ENCODE peak calls at places on chromosomes 2 and 18, in seven cellular contexts. H is PC-9; X is left ventricle myocardium inferior; V is SK-N-SH; F is tibial artery; W is sigmoid colon; E is CD8-positive, alpha-beta T cell. U is an unnamed sample.

GRCh38 chr2:225104971-225105370 is 62.7 kb upstream of the DOCK10 start:
- DNase-seq in X (no peak), F (no peak), V (no peak), H (no peak), E (no peak), W (no peak), U (no peak)

GRCh38 chr2:28377984-28378678 is 14.5 kb upstream of the FOSL2 start:
- DNase-seq in H (peak), X (no peak), F (no peak), E (no peak), W (no peak), V (no peak), U (no peak)

GRCh38 chr2:223104741-223105140 is 52.8 kb downstream of the KCNE4 start:
- DNase-seq in X (no peak), W (no peak), E (no peak), F (no peak), H (no peak), V (no peak), U (no peak)

GRCh38 chr2:30235008-30235655 is 3.8 kb downstream of the LBH start:
- DNase-seq in H (no peak), W (peak), E (peak), X (no peak), F (no peak), V (no peak), U (peak)

GRCh38 chr2:235836416-235837042 is 331.7 kb downstream of the GBX2 start:
- DNase-seq in F (no peak), H (peak), X (no peak), E (no peak), V (no peak), W (no peak), U (no peak)

GRCh38 chr18:70377317-70377799 is 88.5 kb downstream of the SOCS6 start:
- DNase-seq in E (no peak), X (no peak), W (no peak), V (peak), F (no peak), H (no peak), U (no peak)

GRCh38 chr2:10271509-10271908 is 31.2 kb upstream of the HPCAL1 start:
- DNase-seq in V (no peak), W (no peak), F (no peak), E (no peak), H (no peak), X (no peak), U (peak)

GRCh38 chr18:77103991-77104521 is 28.5 kb downstream of the MBP start:
- DNase-seq in F (no peak), V (no peak), H (no peak), W (no peak), X (no peak), E (no peak), U (peak)

GRCh38 chr2:156589381-156590079 is 153.4 kb downstream of the GPD2 start:
- DNase-seq in W (no peak), H (no peak), F (no peak), V (peak), X (no peak), E (peak), U (no peak)

GRCh38 chr2:98882368-98882767 is 53.7 kb downstream of the CRACDL start:
- DNase-seq in X (no peak), H (no peak), F (no peak), W (no peak), E (no peak), V (no peak), U (no peak)

GRCh38 chr2:17969661-17970060 is 91.2 kb downstream of the KCNS3 start:
- DNase-seq in H (no peak), W (no peak), V (no peak), X (no peak), F (no peak), E (no peak), U (no peak)

GRCh38 chr2:215750763-215751162 is 262.6 kb downstream of the MREG start:
- DNase-seq in X (no peak), V (no peak), E (peak), W (no peak), F (no peak), H (no peak), U (no peak)

GRCh38 chr2:232103140-232103737 is 141.7 kb downstream of the DIS3L2 start:
- DNase-seq in X (no peak), V (no peak), W (no peak), H (no peak), E (no peak), F (no peak), U (no peak)

GRCh38 chr2:160694631-160695030 is 201.0 kb upstream of the RBMS1 start:
- DNase-seq in E (no peak), V (no peak), W (no peak), F (no peak), H (no peak), X (no peak), U (no peak)

GRCh38 chr18:14748496-14748895 is 524 bp downstream of the ANKRD30B start:
- DNase-seq in E (no peak), H (no peak), F (no peak), V (no peak), X (no peak), W (no peak), U (no peak)

GRCh38 chr18:45836242-45837215 is 11.1 kb downstream of the SIGLEC15 start:
- DNase-seq in E (no peak), W (no peak), F (no peak), X (no peak), V (no peak), H (peak), U (no peak)

GRCh38 chr2:30481323-30481800 is 34.3 kb downstream of the LCLAT1 start:
- DNase-seq in V (no peak), W (no peak), E (no peak), X (peak), F (peak), H (no peak), U (no peak)

GRCh38 chr2:145906356-145906755 is 1386.4 kb upstream of the ZEB2 start:
- DNase-seq in V (no peak), X (no peak), H (peak), E (no peak), W (no peak), F (no peak), U (no peak)

GRCh38 chr18:21391074-21391673 is 149.1 kb downstream of the GREB1L start:
- DNase-seq in F (no peak), E (no peak), W (no peak), V (no peak), H (peak), X (no peak), U (no peak)

GRCh38 chr2:191512202-191512601 is 165.7 kb upstream of the NABP1 start:
- DNase-seq in V (no peak), F (no peak), W (no peak), X (no peak), H (no peak), E (no peak), U (no peak)

GRCh38 chr2:28391564-28392296 is 928 bp upstream of the FOSL2 start:
- DNase-seq in H (peak), W (peak), X (peak), E (peak), V (peak), F (peak), U (peak)

GRCh38 chr2:3192281-3192818 is 185.3 kb downstream of the EIPR1 start:
- DNase-seq in V (no peak), H (no peak), W (no peak), E (no peak), X (no peak), F (no peak), U (no peak)

GRCh38 chr18:42310956-42311355 is 355.9 kb downstream of the PIK3C3 start:
- DNase-seq in H (no peak), X (peak), V (no peak), F (peak), E (no peak), W (no peak), U (no peak)

GRCh38 chr2:162929571-162929970 is 91.0 kb upstream of the KCNH7 start:
- DNase-seq in H (no peak), F (no peak), W (no peak), E (no peak), X (no peak), V (no peak), U (no peak)

GRCh38 chr2:40435426-40436092 is 16.3 kb downstream of the SLC8A1 start:
- DNase-seq in V (no peak), E (no peak), W (no peak), F (no peak), X (no peak), H (peak), U (no peak)

GRCh38 chr2:70922591-70923234 is 13.0 kb upstream of the ATP6V1B1 start:
- DNase-seq in X (no peak), F (no peak), H (no peak), V (peak), E (no peak), W (peak), U (peak)

GRCh38 chr2:128342550-128342949 is 23.9 kb upstream of the HS6ST1 start:
- DNase-seq in H (no peak), W (no peak), X (no peak), V (no peak), E (no peak), F (no peak), U (peak)

GRCh38 chr18:48590678-48591077 is 51.8 kb downstream of the CTIF start:
- DNase-seq in F (no peak), W (no peak), X (no peak), V (no peak), H (peak), E (no peak), U (no peak)
- H3K27ac ChIP-seq in F (peak), W (peak), X (peak), V (peak), H (no peak), E (no peak), U (peak)

GRCh38 chr2:65387017-65387416 is 45.4 kb downstream of the SPRED2 start:
- DNase-seq in H (no peak), V (no peak), F (no peak), E (no peak), X (no peak), W (no peak), U (no peak)
- H3K27ac ChIP-seq in H (no peak), V (no peak), F (no peak), E (no peak), X (no peak), W (no peak), U (no peak)

GRCh38 chr2:32003791-32004190 is 7.0 kb downstream of the MEMO1 start:
- DNase-seq in W (no peak), H (no peak), X (no peak), V (no peak), F (no peak), E (no peak), U (no peak)

GRCh38 chr2:32008811-32009478 is 1.9 kb downstream of the MEMO1 start:
- DNase-seq in X (no peak), H (peak), E (no peak), F (no peak), W (no peak), V (no peak), U (no peak)

GRCh38 chr2:32005371-32005976 is 5.3 kb downstream of the MEMO1 start:
- DNase-seq in V (no peak), F (no peak), X (no peak), W (no peak), E (no peak), H (peak), U (no peak)

GRCh38 chr2:32009479-32010256 is 1.1 kb downstream of the MEMO1 start:
- DNase-seq in H (no peak), F (no peak), W (peak), X (peak), V (peak), E (peak), U (peak)

DNA sequence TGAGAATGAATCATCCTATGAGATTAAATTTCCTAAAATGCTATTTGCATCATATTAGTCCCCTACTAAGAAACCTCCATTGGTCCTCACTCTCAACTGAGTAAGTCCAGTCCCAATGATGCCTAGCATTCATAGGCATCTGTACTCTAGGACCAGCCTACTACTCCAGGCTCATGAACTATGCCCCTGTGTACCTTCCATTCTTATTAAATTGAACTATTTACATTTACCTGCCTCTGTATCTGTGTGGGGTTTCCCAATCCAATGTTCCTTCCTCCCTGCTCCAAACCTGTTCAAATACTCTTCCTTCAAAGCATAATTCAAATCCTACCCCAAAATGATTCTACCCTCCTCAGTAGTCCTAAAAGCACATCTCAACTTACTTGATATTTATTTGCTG is 3.8 kb downstream of the MEMO1 start:
- DNase-seq in E (no peak), H (no peak), F (no peak), X (no peak), V (no peak), W (no peak), U (no peak)
- H3K27ac ChIP-seq in E (no peak), H (no peak), F (no peak), X (no peak), V (no peak), W (no peak), U (no peak)

DNA sequence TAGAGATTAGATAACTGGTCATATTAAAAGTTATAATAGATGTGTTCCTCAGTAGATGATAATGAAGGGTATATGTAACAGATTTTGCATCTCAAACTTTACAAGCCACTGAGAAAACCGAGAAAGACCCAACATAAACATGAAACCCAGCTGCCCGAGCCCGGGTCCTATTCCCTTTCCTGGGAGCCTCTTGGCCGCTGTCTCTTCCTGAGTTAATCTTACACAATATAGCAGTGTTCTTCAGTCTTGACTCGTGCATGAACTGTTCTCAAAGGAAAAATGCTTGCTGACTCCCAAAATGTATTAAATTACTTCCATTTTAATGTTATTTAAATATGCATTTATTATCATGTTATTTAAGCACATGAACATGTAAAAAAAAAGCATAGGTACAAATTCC is 94.5 kb downstream of the COPS8 start:
- DNase-seq in X (no peak), E (no peak), H (no peak), F (no peak), W (no peak), V (no peak), U (no peak)
- H3K27ac ChIP-seq in X (peak), E (no peak), H (no peak), F (no peak), W (no peak), V (no peak), U (no peak)

DNA sequence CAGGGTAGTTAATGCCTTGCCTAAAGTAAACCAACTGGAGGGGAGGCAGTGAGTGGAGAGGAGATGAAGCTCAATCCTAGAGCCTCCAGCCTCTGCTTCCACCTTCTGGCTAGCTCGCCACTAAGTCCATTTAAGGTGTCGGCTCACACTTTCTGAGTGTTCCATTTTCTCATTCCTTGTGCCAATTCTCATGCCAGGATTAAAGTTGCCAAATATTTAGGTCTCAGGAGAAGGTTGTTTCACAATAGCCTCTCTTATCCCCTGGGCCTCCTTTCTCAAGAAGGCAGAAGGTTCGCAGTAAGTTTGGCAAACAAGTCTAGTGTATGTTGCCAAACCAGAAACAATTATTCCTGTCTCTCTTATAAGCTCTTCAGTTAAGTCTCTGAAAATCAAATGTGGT is 57.2 kb downstream of the TACR1 start:
- DNase-seq in F (no peak), V (no peak), W (peak), X (no peak), H (peak), E (no peak), U (no peak)
- H3K27ac ChIP-seq in F (peak), V (no peak), W (peak), X (no peak), H (peak), E (no peak), U (no peak)